ENCODE peak calls at places on chromosomes 7 and 10, in six cellular contexts. R is cardiac muscle cell, D is pancreas, Z is sigmoid colon, E is HCT116, C is PC-3. M is an unnamed sample.

GRCh38 chr7:96310106-96310505 is 11.8 kb downstream of the SLC25A13 start:
- DNase-seq in R (peak; percentile 78), D (no peak), Z (no peak), E (no peak), C (no peak), M (no peak)

GRCh38 chr7:154968336-154969001 is 34.5 kb downstream of the PAXIP1 start:
- DNase-seq in R (no peak), D (no peak), Z (no peak), E (no peak), C (no peak), M (no peak)

GRCh38 chr7:9961161-9961922 is 1012.3 kb upstream of the PHF14 start:
- DNase-seq in R (no peak), D (no peak), Z (no peak), E (no peak), C (no peak), M (no peak)

GRCh38 chr10:106573106-106573505 is 591.4 kb downstream of the SORCS1 start:
- DNase-seq in R (peak; percentile 68), D (no peak), Z (no peak), E (no peak), C (peak; percentile 84), M (no peak)

GRCh38 chr7:113394856-113395255 is 276.5 kb upstream of the SMIM30 start:
- DNase-seq in R (no peak), D (no peak), Z (no peak), E (no peak), C (no peak), M (no peak)

GRCh38 chr10:88120599-88121333 is 257.3 kb downstream of the PTEN start:
- DNase-seq in R (no peak), D (no peak), Z (no peak), E (no peak), C (no peak), M (no peak)

GRCh38 chr7:74294191-74294998 is 5.2 kb downstream of the CLIP2 start:
- DNase-seq in R (peak; percentile 67), D (peak; percentile 80), Z (no peak), E (no peak), C (no peak), M (no peak)

GRCh38 chr7:98640375-98640774 is 23.3 kb downstream of the NPTX2 start:
- DNase-seq in R (no peak), D (no peak), Z (peak; percentile 35), E (no peak), C (no peak), M (no peak)

GRCh38 chr10:79266092-79266491 is 81.2 kb upstream of the PPIF start:
- DNase-seq in R (no peak), D (no peak), Z (no peak), E (no peak), C (no peak), M (no peak)

GRCh38 chr7:6030988-6031387 is at the start of gene ANKRD61:
- DNase-seq in R (no peak), D (no peak), Z (no peak), E (no peak), C (no peak), M (no peak)

GRCh38 chr7:6028563-6028962 is 2.6 kb upstream of the ANKRD61 start:
- DNase-seq in R (no peak), D (no peak), Z (no peak), E (no peak), C (no peak), M (no peak)

GRCh38 chr7:6035165-6035564 is 4.0 kb downstream of the ANKRD61 start:
- DNase-seq in R (no peak), D (no peak), Z (no peak), E (no peak), C (no peak), M (no peak)

GRCh38 chr7:6032167-6032566 is 991 bp downstream of the ANKRD61 start:
- DNase-seq in R (no peak), D (no peak), Z (no peak), E (no peak), C (no peak), M (no peak)

GRCh38 chr7:6031567-6031966 is 391 bp downstream of the ANKRD61 start:
- DNase-seq in R (no peak), D (no peak), Z (no peak), E (no peak), C (no peak), M (no peak)
- H3K36me3 ChIP-seq in R (peaks cover 54% of the 10 kb centered on the region), D (peaks cover 3% of the 10 kb centered on the region), Z (peaks cover under 1% of the 10 kb centered on the region), E (peaks cover 38% of the 10 kb centered on the region), C (peaks cover 38% of the 10 kb centered on the region), M (peaks cover 17% of the 10 kb centered on the region)

GRCh38 chr7:27153526-27153925 is 1.1 kb upstream of the HOXA3 start:
- DNase-seq in R (no peak), D (peak; percentile 0), Z (no peak), E (no peak), C (no peak), M (no peak)
- H3K4me1 ChIP-seq in R (no peaks in the 10 kb centered on the region), D (no peaks in the 10 kb centered on the region), Z (peaks cover 40% of the 10 kb centered on the region), E (peaks cover 23% of the 10 kb centered on the region), C (peaks cover 23% of the 10 kb centered on the region), M (peaks cover 51% of the 10 kb centered on the region)

GRCh38 chr10:124999433-125000365 is 57.8 kb downstream of the ZRANB1 start:
- DNase-seq in R (peak; percentile 77), D (no peak), Z (no peak), E (no peak), C (no peak), M (no peak)

GRCh38 chr10:124998624-124999291 is 56.8 kb downstream of the ZRANB1 start:
- DNase-seq in R (no peak), D (no peak), Z (no peak), E (no peak), C (no peak), M (no peak)

GRCh38 chr10:124997246-124997790 is 55.4 kb downstream of the ZRANB1 start:
- DNase-seq in R (no peak), D (no peak), Z (no peak), E (no peak), C (no peak), M (no peak)

GRCh38 chr10:124996854-124997215 is 54.9 kb downstream of the ZRANB1 start:
- DNase-seq in R (no peak), D (no peak), Z (no peak), E (no peak), C (no peak), M (no peak)

GRCh38 chr10:124997791-124998623 is 56.1 kb downstream of the ZRANB1 start:
- DNase-seq in R (no peak), D (no peak), Z (peak; percentile 59), E (no peak), C (no peak), M (no peak)
- H3K36me3 ChIP-seq in R (peaks cover 40% of the 10 kb centered on the region), D (peaks cover 8% of the 10 kb centered on the region), Z (peaks cover 35% of the 10 kb centered on the region), E (peaks cover 46% of the 10 kb centered on the region), C (no peaks in the 10 kb centered on the region), M (no peaks in the 10 kb centered on the region)

DNA sequence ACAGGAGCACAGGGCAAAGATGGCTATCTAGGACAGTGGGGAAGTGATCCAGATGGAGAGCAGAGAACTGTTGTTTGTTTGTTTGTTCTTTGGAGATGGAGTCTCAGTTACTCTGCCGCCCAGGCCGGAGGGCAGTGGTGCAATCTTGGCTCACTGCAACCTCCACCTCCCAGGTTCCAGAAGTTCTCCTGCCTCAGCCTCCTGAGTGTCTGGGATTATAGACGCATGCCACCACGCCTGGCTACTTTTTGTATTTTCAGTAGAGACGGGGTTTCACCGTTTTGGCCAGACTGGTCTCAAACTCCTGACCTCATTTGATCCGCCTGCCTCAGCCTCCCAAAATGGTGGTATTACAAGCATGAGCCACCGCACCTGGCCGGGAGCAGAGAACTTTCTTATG is 20.9 kb downstream of the METTL2B start:
- DNase-seq in R (no peak), D (no peak), Z (no peak), E (no peak), C (no peak), M (no peak)
- H3K4me1 ChIP-seq in R (no peaks in the 10 kb centered on the region), D (no peaks in the 10 kb centered on the region), Z (no peaks in the 10 kb centered on the region), E (no peaks in the 10 kb centered on the region), C (no peaks in the 10 kb centered on the region), M (no peaks in the 10 kb centered on the region)